ENCODE peak calls at places on chromosomes 6 and 20, in five cellular contexts. One of them, this sample, is unnamed.

GRCh38 chr6:150207931-150208570 is 65.2 kb downstream of the PPP1R14C start:
- ATAC-seq in pancreas: no peak
- ATAC-seq in mucosa of descending colon: no peak
- ATAC-seq in stimulated activated naive CD8-positive, alpha-beta T cell treated with anti-CD3 and anti-CD28 coated beads, Interleukin-15, amount 100 ng/mL, for 72 hours: no peak
- ATAC-seq in upper lobe of left lung: no peak
- ATAC-seq in this sample: no peak

GRCh38 chr6:71491844-71492243 is 203.2 kb downstream of the OGFRL1 start:
- ATAC-seq in pancreas: no peak
- ATAC-seq in mucosa of descending colon: no peak
- ATAC-seq in stimulated activated naive CD8-positive, alpha-beta T cell treated with anti-CD3 and anti-CD28 coated beads, Interleukin-15, amount 100 ng/mL, for 72 hours: no peak
- ATAC-seq in upper lobe of left lung: no peak
- ATAC-seq in this sample: no peak

GRCh38 chr20:20364016-20364746 is 3.7 kb upstream of the INSM1 start:
- ATAC-seq in pancreas: peak
- ATAC-seq in mucosa of descending colon: peak
- ATAC-seq in stimulated activated naive CD8-positive, alpha-beta T cell treated with anti-CD3 and anti-CD28 coated beads, Interleukin-15, amount 100 ng/mL, for 72 hours: no peak
- ATAC-seq in upper lobe of left lung: no peak
- ATAC-seq in this sample: no peak

GRCh38 chr6:149884215-149884614 is 13.7 kb downstream of the RAET1E start:
- ATAC-seq in pancreas: peak
- ATAC-seq in mucosa of descending colon: peak
- ATAC-seq in stimulated activated naive CD8-positive, alpha-beta T cell treated with anti-CD3 and anti-CD28 coated beads, Interleukin-15, amount 100 ng/mL, for 72 hours: no peak
- ATAC-seq in upper lobe of left lung: peak
- ATAC-seq in this sample: no peak

GRCh38 chr6:108801331-108801730 is 46.9 kb upstream of the ARMC2 start:
- ATAC-seq in pancreas: no peak
- ATAC-seq in mucosa of descending colon: no peak
- ATAC-seq in stimulated activated naive CD8-positive, alpha-beta T cell treated with anti-CD3 and anti-CD28 coated beads, Interleukin-15, amount 100 ng/mL, for 72 hours: no peak
- ATAC-seq in upper lobe of left lung: no peak
- ATAC-seq in this sample: no peak

GRCh38 chr6:25179051-25179778 is 100.0 kb upstream of the CARMIL1 start:
- ATAC-seq in pancreas: no peak
- ATAC-seq in mucosa of descending colon: no peak
- ATAC-seq in stimulated activated naive CD8-positive, alpha-beta T cell treated with anti-CD3 and anti-CD28 coated beads, Interleukin-15, amount 100 ng/mL, for 72 hours: peak
- ATAC-seq in upper lobe of left lung: peak
- ATAC-seq in this sample: no peak

GRCh38 chr6:44002071-44002590 is 125.1 kb downstream of the MRPL14 start:
- ATAC-seq in pancreas: peak
- ATAC-seq in mucosa of descending colon: no peak
- ATAC-seq in stimulated activated naive CD8-positive, alpha-beta T cell treated with anti-CD3 and anti-CD28 coated beads, Interleukin-15, amount 100 ng/mL, for 72 hours: no peak
- ATAC-seq in upper lobe of left lung: peak
- ATAC-seq in this sample: no peak

GRCh38 chr6:158068156-158068892 is 86.7 kb downstream of the SYNJ2 start:
- ATAC-seq in pancreas: peak
- ATAC-seq in mucosa of descending colon: peak
- ATAC-seq in stimulated activated naive CD8-positive, alpha-beta T cell treated with anti-CD3 and anti-CD28 coated beads, Interleukin-15, amount 100 ng/mL, for 72 hours: peak
- ATAC-seq in upper lobe of left lung: no peak
- ATAC-seq in this sample: no peak

GRCh38 chr20:46934746-46935283 is 40.2 kb downstream of the EYA2 start:
- ATAC-seq in pancreas: no peak
- ATAC-seq in mucosa of descending colon: peak
- ATAC-seq in stimulated activated naive CD8-positive, alpha-beta T cell treated with anti-CD3 and anti-CD28 coated beads, Interleukin-15, amount 100 ng/mL, for 72 hours: no peak
- ATAC-seq in upper lobe of left lung: no peak
- ATAC-seq in this sample: no peak

GRCh38 chr6:157194643-157195042 is 128.7 kb downstream of the TMEM242 start:
- ATAC-seq in pancreas: no peak
- ATAC-seq in mucosa of descending colon: no peak
- ATAC-seq in stimulated activated naive CD8-positive, alpha-beta T cell treated with anti-CD3 and anti-CD28 coated beads, Interleukin-15, amount 100 ng/mL, for 72 hours: no peak
- ATAC-seq in upper lobe of left lung: no peak
- ATAC-seq in this sample: no peak

GRCh38 chr6:54074591-54075195 is 36.5 kb upstream of the MLIP start:
- ATAC-seq in pancreas: no peak
- ATAC-seq in mucosa of descending colon: peak
- ATAC-seq in stimulated activated naive CD8-positive, alpha-beta T cell treated with anti-CD3 and anti-CD28 coated beads, Interleukin-15, amount 100 ng/mL, for 72 hours: no peak
- ATAC-seq in upper lobe of left lung: no peak
- ATAC-seq in this sample: no peak

GRCh38 chr6:10565913-10566312 is 44.8 kb downstream of the GCNT2 start:
- ATAC-seq in pancreas: no peak
- ATAC-seq in mucosa of descending colon: no peak
- ATAC-seq in stimulated activated naive CD8-positive, alpha-beta T cell treated with anti-CD3 and anti-CD28 coated beads, Interleukin-15, amount 100 ng/mL, for 72 hours: no peak
- ATAC-seq in upper lobe of left lung: no peak
- ATAC-seq in this sample: no peak

GRCh38 chr6:37514377-37514776 is 14.7 kb upstream of the CCDC167 start:
- ATAC-seq in pancreas: no peak
- ATAC-seq in mucosa of descending colon: no peak
- ATAC-seq in stimulated activated naive CD8-positive, alpha-beta T cell treated with anti-CD3 and anti-CD28 coated beads, Interleukin-15, amount 100 ng/mL, for 72 hours: peak
- ATAC-seq in upper lobe of left lung: no peak
- ATAC-seq in this sample: no peak

GRCh38 chr6:128280066-128280465 is 240.3 kb downstream of the PTPRK start:
- ATAC-seq in pancreas: no peak
- ATAC-seq in mucosa of descending colon: no peak
- ATAC-seq in stimulated activated naive CD8-positive, alpha-beta T cell treated with anti-CD3 and anti-CD28 coated beads, Interleukin-15, amount 100 ng/mL, for 72 hours: no peak
- ATAC-seq in upper lobe of left lung: no peak
- ATAC-seq in this sample: no peak

GRCh38 chr6:62367601-62368000 is 81.6 kb upstream of the KHDRBS2 start:
- ATAC-seq in pancreas: no peak
- ATAC-seq in mucosa of descending colon: no peak
- ATAC-seq in stimulated activated naive CD8-positive, alpha-beta T cell treated with anti-CD3 and anti-CD28 coated beads, Interleukin-15, amount 100 ng/mL, for 72 hours: no peak
- ATAC-seq in upper lobe of left lung: no peak
- ATAC-seq in this sample: peak

GRCh38 chr6:33118525-33119123 is 42.8 kb downstream of the HLA-DPB1 start:
- ATAC-seq in pancreas: peak
- ATAC-seq in mucosa of descending colon: peak
- ATAC-seq in stimulated activated naive CD8-positive, alpha-beta T cell treated with anti-CD3 and anti-CD28 coated beads, Interleukin-15, amount 100 ng/mL, for 72 hours: peak
- ATAC-seq in upper lobe of left lung: no peak
- ATAC-seq in this sample: no peak

GRCh38 chr6:150684715-150685459 is 85.2 kb downstream of the PLEKHG1 start:
- ATAC-seq in pancreas: no peak
- ATAC-seq in mucosa of descending colon: peak
- ATAC-seq in stimulated activated naive CD8-positive, alpha-beta T cell treated with anti-CD3 and anti-CD28 coated beads, Interleukin-15, amount 100 ng/mL, for 72 hours: no peak
- ATAC-seq in upper lobe of left lung: no peak
- ATAC-seq in this sample: no peak

GRCh38 chr6:56652994-56653393 is 10.3 kb upstream of the DST start:
- ATAC-seq in pancreas: peak
- ATAC-seq in mucosa of descending colon: peak
- ATAC-seq in stimulated activated naive CD8-positive, alpha-beta T cell treated with anti-CD3 and anti-CD28 coated beads, Interleukin-15, amount 100 ng/mL, for 72 hours: no peak
- ATAC-seq in upper lobe of left lung: no peak
- ATAC-seq in this sample: no peak

GRCh38 chr6:125232466-125232865 is 69.3 kb downstream of the HDDC2 start:
- ATAC-seq in pancreas: no peak
- ATAC-seq in mucosa of descending colon: no peak
- ATAC-seq in stimulated activated naive CD8-positive, alpha-beta T cell treated with anti-CD3 and anti-CD28 coated beads, Interleukin-15, amount 100 ng/mL, for 72 hours: no peak
- ATAC-seq in upper lobe of left lung: no peak
- ATAC-seq in this sample: no peak

GRCh38 chr20:37327748-37328147 is 18.2 kb upstream of the SRC start:
- ATAC-seq in pancreas: peak
- ATAC-seq in mucosa of descending colon: peak
- ATAC-seq in stimulated activated naive CD8-positive, alpha-beta T cell treated with anti-CD3 and anti-CD28 coated beads, Interleukin-15, amount 100 ng/mL, for 72 hours: no peak
- ATAC-seq in upper lobe of left lung: peak
- ATAC-seq in this sample: no peak

GRCh38 chr6:138293428-138293827 is 75.1 kb upstream of the PBOV1 start:
- ATAC-seq in pancreas: no peak
- ATAC-seq in mucosa of descending colon: no peak
- ATAC-seq in stimulated activated naive CD8-positive, alpha-beta T cell treated with anti-CD3 and anti-CD28 coated beads, Interleukin-15, amount 100 ng/mL, for 72 hours: no peak
- ATAC-seq in upper lobe of left lung: no peak
- ATAC-seq in this sample: no peak

GRCh38 chr20:44143896-44144295 is 43.1 kb downstream of the JPH2 start:
- ATAC-seq in pancreas: no peak
- ATAC-seq in mucosa of descending colon: no peak
- ATAC-seq in stimulated activated naive CD8-positive, alpha-beta T cell treated with anti-CD3 and anti-CD28 coated beads, Interleukin-15, amount 100 ng/mL, for 72 hours: no peak
- ATAC-seq in upper lobe of left lung: no peak
- ATAC-seq in this sample: no peak

GRCh38 chr6:41355952-41356351 is 20.5 kb downstream of the NCR2 start:
- ATAC-seq in pancreas: no peak
- ATAC-seq in mucosa of descending colon: no peak
- ATAC-seq in stimulated activated naive CD8-positive, alpha-beta T cell treated with anti-CD3 and anti-CD28 coated beads, Interleukin-15, amount 100 ng/mL, for 72 hours: no peak
- ATAC-seq in upper lobe of left lung: no peak
- ATAC-seq in this sample: no peak

GRCh38 chr20:36117638-36118037 is 36.9 kb upstream of the EPB41L1 start:
- ATAC-seq in pancreas: no peak
- ATAC-seq in mucosa of descending colon: no peak
- ATAC-seq in stimulated activated naive CD8-positive, alpha-beta T cell treated with anti-CD3 and anti-CD28 coated beads, Interleukin-15, amount 100 ng/mL, for 72 hours: no peak
- ATAC-seq in upper lobe of left lung: no peak
- ATAC-seq in this sample: no peak

GRCh38 chr20:57432874-57433491 is 41.8 kb downstream of the RBM38 start:
- ATAC-seq in pancreas: no peak
- ATAC-seq in mucosa of descending colon: peak
- ATAC-seq in stimulated activated naive CD8-positive, alpha-beta T cell treated with anti-CD3 and anti-CD28 coated beads, Interleukin-15, amount 100 ng/mL, for 72 hours: peak
- ATAC-seq in upper lobe of left lung: peak
- ATAC-seq in this sample: peak

GRCh38 chr6:4163408-4163807 is 28.0 kb upstream of the ECI2 start:
- ATAC-seq in pancreas: no peak
- ATAC-seq in mucosa of descending colon: no peak
- ATAC-seq in stimulated activated naive CD8-positive, alpha-beta T cell treated with anti-CD3 and anti-CD28 coated beads, Interleukin-15, amount 100 ng/mL, for 72 hours: no peak
- ATAC-seq in upper lobe of left lung: no peak
- ATAC-seq in this sample: no peak

GRCh38 chr20:51469578-51470520 is 72.7 kb downstream of the NFATC2 start:
- ATAC-seq in pancreas: peak
- ATAC-seq in mucosa of descending colon: peak
- ATAC-seq in stimulated activated naive CD8-positive, alpha-beta T cell treated with anti-CD3 and anti-CD28 coated beads, Interleukin-15, amount 100 ng/mL, for 72 hours: no peak
- ATAC-seq in upper lobe of left lung: no peak
- ATAC-seq in this sample: no peak